ENCODE peak calls at places on chromosomes 5 and 9, in four cellular contexts. X is adipocyte, F is heart right ventricle, J is A549. P is an unnamed sample.

GRCh38 chr5:134097221-134097620 is 17.3 kb upstream of the TCF7 start:
- DNase-seq in J (no peak), X (no peak), F (no peak), P (no peak)

GRCh38 chr9:23341346-23341745 is 484.7 kb downstream of the ELAVL2 start:
- DNase-seq in X (no peak), F (no peak), J (no peak), P (no peak)

GRCh38 chr5:111254613-111255012 is 30.4 kb downstream of the CAMK4 start:
- DNase-seq in X (peak), J (no peak), F (no peak), P (no peak)

GRCh38 chr5:143782588-143783386 is 29.2 kb upstream of the HMHB1 start:
- DNase-seq in J (no peak), F (no peak), X (no peak), P (no peak)

GRCh38 chr5:180519098-180519497 is 24.9 kb downstream of the CNOT6 start:
- DNase-seq in F (no peak), J (no peak), X (peak), P (no peak)

GRCh38 chr5:103480246-103480645 is 82.3 kb downstream of the NUDT12 start:
- DNase-seq in X (no peak), F (no peak), J (no peak), P (no peak)

GRCh38 chr5:180825768-180826525 is 23.3 kb upstream of the MGAT1 start:
- DNase-seq in X (peak), F (no peak), J (no peak), P (no peak)

GRCh38 chr5:107526-107925 is 15.6 kb downstream of the PLEKHG4B start:
- DNase-seq in F (no peak), J (no peak), X (no peak), P (no peak)

GRCh38 chr5:61590473-61590872 is 258.4 kb downstream of the ZSWIM6 start:
- DNase-seq in X (no peak), J (no peak), F (no peak), P (no peak)

GRCh38 chr9:89803403-89803802 is 198.6 kb downstream of the GADD45G start:
- DNase-seq in F (no peak), J (no peak), X (no peak), P (no peak)

GRCh38 chr5:9617191-9617590 is 13.0 kb downstream of the TAS2R1 start:
- DNase-seq in F (no peak), X (no peak), J (no peak), P (no peak)

GRCh38 chr5:16558984-16559629 is 57.7 kb downstream of the RETREG1 start:
- DNase-seq in J (no peak), X (no peak), F (no peak), P (no peak)

GRCh38 chr5:66959668-66960067 is 236.9 kb downstream of the CD180 start:
- DNase-seq in J (peak), F (no peak), X (no peak), P (no peak)

GRCh38 chr5:180424094-180424493 is 70.1 kb upstream of the CNOT6 start:
- DNase-seq in X (no peak), F (no peak), J (no peak), P (no peak)

GRCh38 chr5:177300236-177300880 is 3.2 kb downstream of the RAB24 start:
- DNase-seq in F (peak), X (peak), J (no peak), P (no peak)

GRCh38 chr9:138120511-138121437 is 243.2 kb downstream of the CACNA1B start:
- DNase-seq in J (no peak), F (no peak), X (no peak), P (no peak)

GRCh38 chr5:86880785-86881492 is 263.2 kb downstream of the COX7C start:
- DNase-seq in J (peak), F (peak), X (peak), P (no peak)

GRCh38 chr5:41201082-41201772 is 12.1 kb downstream of the C6 start:
- DNase-seq in X (no peak), F (no peak), J (no peak), P (no peak)

GRCh38 chr5:164475339-164475977 is 970.0 kb downstream of the MAT2B start:
- DNase-seq in J (no peak), X (peak), F (no peak), P (no peak)

GRCh38 chr5:160802567-160802966 is 49.4 kb downstream of the ATP10B start:
- DNase-seq in J (no peak), X (no peak), F (no peak), P (no peak)

GRCh38 chr9:34685591-34685990 is 5.5 kb downstream of the CCL19 start:
- DNase-seq in F (no peak), J (no peak), X (no peak), P (no peak)

GRCh38 chr9:134099123-134099761 is 31.4 kb upstream of the BRD3 start:
- DNase-seq in J (peak), F (no peak), X (peak), P (no peak)

GRCh38 chr9:90476058-90476457 is 166.6 kb downstream of the DIRAS2 start:
- DNase-seq in J (no peak), X (no peak), F (no peak), P (no peak)

GRCh38 chr5:119009131-119009530 is 20.8 kb upstream of the DTWD2 start:
- DNase-seq in J (peak), F (no peak), X (no peak), P (no peak)

GRCh38 chr9:68704498-68704803 is 589 bp upstream of the PIP5K1B start:
- DNase-seq in X (no peak), F (no peak), J (no peak), P (no peak)
- H3K4me3 ChIP-seq in X (peak), F (peak), J (peak), P (peak)

DNA sequence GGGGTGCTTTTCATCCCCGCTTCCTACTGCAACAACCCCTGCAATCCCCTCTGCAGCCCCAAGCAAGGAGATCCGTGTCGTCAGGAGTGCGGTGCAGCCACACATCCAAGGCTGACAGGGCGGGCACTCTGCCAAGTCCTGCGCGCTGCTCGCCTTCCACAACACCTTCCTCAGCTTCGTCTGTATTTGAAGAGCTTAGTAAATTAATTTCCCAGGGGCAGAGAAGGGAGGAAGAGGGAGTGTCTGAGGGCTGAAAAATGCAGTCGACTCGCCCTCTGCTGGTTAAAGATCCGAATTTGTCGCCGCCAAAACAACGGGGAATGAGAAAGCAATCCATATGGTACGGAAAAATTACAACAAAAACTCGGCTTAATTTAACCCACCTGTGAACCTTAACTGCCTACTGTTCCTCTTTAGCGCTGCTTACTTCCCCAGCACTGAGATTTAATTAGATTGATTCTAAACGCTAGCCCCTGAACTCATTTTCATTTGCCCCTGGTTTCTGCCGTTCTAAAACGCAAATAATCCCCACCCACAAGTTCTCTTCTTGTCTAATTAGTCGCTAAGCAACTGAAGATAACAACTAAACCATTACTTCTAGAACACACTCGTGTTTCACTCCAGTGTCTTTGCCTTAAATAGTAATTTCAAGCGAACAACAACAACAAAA is 10.9 kb upstream of the PCDHB1 start:
- DNase-seq in J (peak), F (peak), X (peak), P (no peak)
- H3K4me3 ChIP-seq in J (peak), F (peak), X (peak), P (peak)

DNA sequence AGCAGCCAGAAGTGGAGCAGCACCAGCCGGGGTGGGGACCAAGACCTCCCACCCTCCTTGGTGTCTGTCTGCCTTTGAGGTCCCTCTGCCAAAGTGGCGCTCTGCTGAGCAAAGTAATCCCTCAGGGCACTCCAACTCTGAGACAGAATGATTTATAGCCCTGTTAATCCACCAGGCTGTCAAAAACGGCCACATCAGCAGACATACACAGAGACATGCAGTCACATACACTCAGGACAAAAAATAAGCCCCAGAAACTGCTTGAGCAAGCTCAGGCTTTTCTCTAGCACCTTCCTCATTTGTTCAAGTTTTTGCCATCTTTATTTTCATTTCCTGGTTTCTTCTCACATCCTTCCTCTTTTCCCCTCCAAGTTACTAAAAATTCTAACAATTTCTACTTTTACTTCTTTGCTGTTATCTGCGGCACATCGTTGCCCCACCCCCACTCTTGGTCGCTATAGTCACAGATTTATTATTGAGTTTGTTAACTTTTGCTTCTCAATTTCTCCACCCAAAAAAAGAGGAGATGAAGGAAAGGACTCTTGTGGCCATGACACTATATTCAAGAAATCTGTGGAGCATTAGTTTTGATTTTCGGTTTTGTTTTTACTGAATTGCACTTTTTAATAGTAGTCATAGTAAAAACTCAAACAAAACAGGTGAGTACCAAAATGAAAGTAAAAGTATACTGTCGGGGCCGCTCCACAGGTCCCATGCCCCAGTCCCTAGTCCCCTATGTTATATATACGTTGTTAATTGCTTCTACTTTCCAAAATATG is 17.4 kb upstream of the ADRB2 start:
- DNase-seq in F (peak), J (no peak), X (no peak), P (no peak)
- H3K4me3 ChIP-seq in F (peak), J (peak), X (no peak), P (peak)

GRCh38 chr5:91361055-91361701 is 21.9 kb downstream of the ARRDC3 start:
- DNase-seq in J (no peak), F (no peak), X (no peak), P (no peak)

GRCh38 chr5:91359957-91360609 is 23.0 kb downstream of the ARRDC3 start:
- DNase-seq in J (no peak), X (no peak), F (no peak), P (no peak)

GRCh38 chr5:91361790-91362189 is 21.3 kb downstream of the ARRDC3 start:
- DNase-seq in F (no peak), X (no peak), J (no peak), P (no peak)

GRCh38 chr5:91357012-91357634 is 26.0 kb downstream of the ARRDC3 start:
- DNase-seq in X (no peak), J (no peak), F (no peak), P (no peak)

DNA sequence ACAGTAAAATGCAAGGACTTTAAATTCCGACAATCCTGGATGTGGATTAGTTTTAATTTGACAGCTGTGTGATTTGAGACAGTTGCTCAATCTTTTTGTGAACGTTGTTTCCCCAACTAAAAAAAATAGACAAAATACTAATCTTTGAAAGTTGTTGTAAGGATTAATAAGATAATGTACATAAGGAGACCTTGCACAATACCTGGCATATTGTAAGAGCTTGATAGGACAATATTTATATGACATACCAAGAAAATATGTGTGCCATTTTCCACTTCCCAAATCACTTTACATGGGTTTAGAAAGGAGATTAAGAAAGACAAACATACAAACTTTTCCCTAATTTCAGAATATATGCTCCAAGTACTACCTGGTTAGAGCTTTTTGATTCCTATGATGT is 25.3 kb downstream of the ARRDC3 start:
- DNase-seq in X (no peak), J (no peak), F (no peak), P (no peak)
- H3K4me3 ChIP-seq in X (no peak), J (no peak), F (no peak), P (no peak)

GRCh38 chr5:59034498-59035186 is 451.8 kb downstream of the RAB3C start:
- DNase-seq in F (no peak), J (no peak), X (peak), P (no peak)
- H3K4me3 ChIP-seq in F (no peak), J (peak), X (no peak), P (no peak)

GRCh38 chr5:159052282-159053011 is 47.3 kb downstream of the EBF1 start:
- DNase-seq in F (no peak), X (no peak), J (no peak), P (no peak)
- H3K4me3 ChIP-seq in F (peak), X (peak), J (no peak), P (peak)

DNA sequence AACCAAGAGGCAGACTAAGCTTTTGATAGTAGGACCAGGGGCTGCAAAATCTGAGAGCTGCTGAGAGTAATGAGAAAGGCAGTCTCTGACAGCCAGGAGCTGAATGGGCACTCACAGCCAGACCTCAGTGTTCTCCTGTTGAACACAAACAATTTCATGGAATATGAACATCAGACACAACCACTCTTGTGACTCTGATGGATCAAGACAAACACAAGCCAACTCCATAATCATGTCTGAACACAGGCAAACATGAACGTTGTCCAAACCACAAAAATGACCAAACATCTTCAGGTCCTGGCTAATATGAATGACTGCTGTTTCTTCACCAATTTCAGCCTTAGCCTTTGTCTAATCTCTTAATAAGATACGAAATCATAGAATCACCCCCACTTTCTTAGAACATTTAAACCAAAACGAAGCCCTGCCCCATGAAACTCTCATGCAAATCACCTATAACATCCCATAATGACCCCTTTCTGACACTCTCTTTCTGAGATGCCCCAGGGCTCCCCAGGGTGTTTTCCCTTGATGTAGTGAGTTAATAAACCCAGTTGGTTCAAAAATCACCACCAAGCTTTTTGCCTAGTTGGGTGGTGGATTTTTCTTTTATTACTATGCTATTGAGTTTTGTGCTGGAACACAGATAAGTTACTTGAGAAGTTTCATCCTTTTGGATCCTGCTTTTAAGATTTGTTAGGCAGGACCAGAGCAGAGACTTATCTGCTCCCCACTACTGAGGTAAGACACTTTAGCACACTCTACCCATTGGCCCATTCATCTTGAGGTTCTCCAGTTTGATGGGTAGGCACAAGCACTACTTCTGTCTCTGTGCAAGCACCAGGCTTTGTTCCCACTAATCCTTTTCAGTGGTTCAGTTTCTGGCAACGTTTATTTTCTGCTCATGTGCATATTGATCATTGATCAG is 5.9 kb upstream of the ERAP2 start:
- DNase-seq in J (no peak), X (no peak), F (no peak), P (no peak)
- H3K4me3 ChIP-seq in J (no peak), X (no peak), F (no peak), P (no peak)